ENCODE peak calls at places on chromosomes 7 and 10, in six cellular contexts. V is SK-N-SH, G is esophagus muscularis mucosa, P is A549, F is tibial nerve, K is stomach. E is an unnamed sample.

GRCh38 chr10:99711129-99711719 is 20.7 kb downstream of the COX15 start:
- DNase-seq in G (no peak), F (no peak), P (peak; percentile 16), V (peak; percentile 39), K (peak; percentile 29), E (no peak)

GRCh38 chr7:144048648-144049047 is at the start of gene OR2A5:
- DNase-seq in P (no peak), V (no peak), K (no peak), F (no peak), G (no peak), E (no peak)

GRCh38 chr10:15605740-15606369 is 113.9 kb downstream of the ITGA8 start:
- DNase-seq in G (no peak), F (no peak), K (no peak), P (no peak), V (no peak), E (no peak)

GRCh38 chr7:48077438-48077837 is 11.6 kb upstream of the UPP1 start:
- DNase-seq in K (no peak), G (no peak), F (no peak), V (no peak), P (no peak), E (no peak)

GRCh38 chr10:110358278-110358677 is 53.6 kb upstream of the SMNDC1 start:
- DNase-seq in G (no peak), F (no peak), P (no peak), K (no peak), V (no peak), E (no peak)

GRCh38 chr7:32785365-32785764 is 106.2 kb downstream of the KBTBD2 start:
- DNase-seq in K (no peak), G (peak; percentile 68), V (no peak), F (no peak), P (no peak), E (no peak)

GRCh38 chr7:149791411-149792219 is 18.2 kb upstream of the ZNF467 start:
- DNase-seq in G (no peak), P (no peak), F (no peak), V (no peak), K (no peak), E (no peak)

GRCh38 chr10:122484276-122485060 is 23.1 kb downstream of the HTRA1 start:
- DNase-seq in G (no peak), K (no peak), P (no peak), F (no peak), V (no peak), E (no peak)

GRCh38 chr10:95728535-95728934 is 27.4 kb upstream of the ENTPD1 start:
- DNase-seq in V (no peak), P (no peak), F (no peak), G (no peak), K (no peak), E (no peak)

DNA sequence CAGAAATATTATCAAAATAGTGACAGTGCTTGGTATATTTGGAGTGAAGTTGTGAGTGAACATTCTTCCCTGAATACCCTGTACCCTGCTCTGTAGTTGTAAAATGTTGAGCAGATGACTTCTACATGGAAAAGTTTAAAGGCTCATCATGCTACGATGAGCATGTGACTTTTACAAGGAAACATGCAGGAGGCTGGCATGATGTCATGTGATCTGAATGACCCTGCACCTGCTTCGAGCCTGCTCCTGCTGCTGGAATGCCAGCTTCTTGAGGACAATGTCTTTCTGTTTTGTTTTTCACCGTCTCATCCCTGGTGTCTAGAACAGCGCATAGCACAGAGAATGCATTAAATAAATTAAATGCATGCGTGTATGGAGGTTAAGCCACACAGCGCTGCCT is 5.4 kb upstream of the INPP5A start:
- DNase-seq in F (peak; percentile 6), K (no peak), P (no peak), G (no peak), V (no peak), E (no peak)
- H3K27ac ChIP-seq in F (no peak overlapping the region), K (no peak overlapping the region), P (no peak overlapping the region), G (no peak overlapping the region), V (no peak overlapping the region), E (no peak overlapping the region)

GRCh38 chr7:6306471-6306870 is 34.0 kb upstream of the CYTH3 start:
- DNase-seq in K (no peak), V (no peak), G (no peak), P (peak; percentile 72), F (no peak), E (no peak)
- TF ChIP-seq EP300 in K (no peak), V (peak; percentile 66), G (no peak), P (peak; percentile 73), F (no peak), E (no peak)

DNA sequence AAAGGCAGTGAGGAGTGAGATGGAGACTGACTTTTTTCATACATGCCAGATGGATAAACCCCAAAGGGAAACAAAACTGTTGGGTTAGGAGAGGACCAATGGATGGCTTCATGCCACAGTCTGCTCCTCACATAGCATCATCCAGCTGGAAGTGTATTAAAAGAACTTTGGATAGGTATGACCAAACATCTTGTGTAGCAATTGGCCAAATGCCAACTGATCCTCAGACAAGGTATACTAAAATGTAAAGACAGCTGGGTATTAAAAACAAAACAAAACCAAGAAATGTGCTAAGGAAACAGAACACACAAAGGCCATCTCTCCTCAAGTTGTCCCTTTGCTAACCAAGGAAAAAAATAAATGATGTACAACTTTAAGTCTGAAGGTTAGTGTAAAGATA is 1.6 kb downstream of the COL28A1 start:
- DNase-seq in F (no peak), G (no peak), P (no peak), V (no peak), K (no peak), E (no peak)
- H3K27ac ChIP-seq in F (peak overlapping the region; percentile 60), G (no peak overlapping the region), P (no peak overlapping the region), V (no peak overlapping the region), K (no peak overlapping the region), E (no peak overlapping the region)

DNA sequence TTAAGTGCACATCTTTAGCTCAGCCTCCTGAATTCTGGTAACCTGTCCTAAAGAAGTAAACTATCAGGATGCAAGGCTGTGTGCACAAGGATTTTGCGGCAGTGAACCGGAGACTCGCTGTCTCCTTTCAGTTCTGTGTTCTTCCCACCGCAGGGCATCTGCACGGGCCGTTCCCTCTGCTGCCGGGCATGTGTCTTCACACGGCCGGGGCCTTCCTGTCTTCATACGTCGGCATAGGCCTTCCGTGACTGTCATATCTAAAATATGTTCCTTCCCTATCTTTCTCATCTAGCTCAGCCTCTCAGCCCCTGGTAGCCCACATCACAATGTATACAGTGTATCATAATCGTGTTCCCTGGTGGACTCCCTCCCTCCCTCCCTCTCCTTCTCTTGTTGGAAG is 16.4 kb downstream of the PALD1 start:
- DNase-seq in P (no peak), F (no peak), K (peak; percentile 38), V (no peak), G (no peak), E (no peak)
- TF ChIP-seq EP300 in P (no peak), F (no peak), K (no peak), V (no peak), G (no peak), E (no peak)